ENCODE peak calls at places on chromosomes 6 and 20, in six cellular contexts. P is mucosa of descending colon, Y is NT2/D1, N is suprapubic skin, A is sigmoid colon, R is thyroid gland. O is an unnamed sample. For H3K36me3, the result is how much of the 10 kb centered on the place peaks cover.

GRCh38 chr6:1611322-1611571 is 1.5 kb downstream of the FOXC1 start:
- DNase-seq in P (no peak), Y (no peak), N (no peak), A (no peak), R (no peak), O (peak)

GRCh38 chr20:9467995-9468394 is 46.4 kb upstream of the LAMP5 start:
- DNase-seq in P (no peak), Y (peak), N (no peak), A (no peak), R (no peak), O (peak)

GRCh38 chr6:113650610-113650979 is 206.6 kb upstream of the MARCKS start:
- DNase-seq in P (no peak), Y (no peak), N (no peak), A (no peak), R (no peak), O (no peak)

GRCh38 chr6:160973311-160973710 is 18.3 kb upstream of the MAP3K4 start:
- DNase-seq in P (no peak), Y (no peak), N (no peak), A (peak), R (no peak), O (no peak)

GRCh38 chr6:5125152-5126006 is 40.2 kb downstream of the PPP1R3G start:
- DNase-seq in P (no peak), Y (no peak), N (no peak), A (no peak), R (no peak), O (peak)

GRCh38 chr6:158624684-158625682 is 19.6 kb downstream of the DYNLT1 start:
- DNase-seq in P (no peak), Y (no peak), N (no peak), A (no peak), R (peak), O (no peak)

GRCh38 chr6:157442296-157442695 is 61.3 kb downstream of the ZDHHC14 start:
- DNase-seq in P (no peak), Y (no peak), N (no peak), A (no peak), R (no peak), O (no peak)

GRCh38 chr6:147142684-147143245 is 61.5 kb upstream of the STXBP5 start:
- DNase-seq in P (no peak), Y (no peak), N (no peak), A (no peak), R (no peak), O (no peak)

GRCh38 chr6:143361536-143362191 is 88.8 kb downstream of the ADAT2 start:
- DNase-seq in P (no peak), Y (no peak), N (no peak), A (no peak), R (peak), O (no peak)

GRCh38 chr6:8539446-8539845 is 104.1 kb upstream of the SLC35B3 start:
- DNase-seq in P (no peak), Y (no peak), N (no peak), A (no peak), R (no peak), O (peak)

GRCh38 chr20:33655164-33655563 is 7.0 kb upstream of the C20orf144 start:
- DNase-seq in P (no peak), Y (no peak), N (no peak), A (peak), R (no peak), O (no peak)

GRCh38 chr6:15464211-15464725 is 198.6 kb downstream of the DTNBP1 start:
- DNase-seq in P (peak), Y (no peak), N (no peak), A (no peak), R (peak), O (peak)

GRCh38 chr6:37622639-37623038 is 75.0 kb downstream of the MDGA1 start:
- DNase-seq in P (no peak), Y (no peak), N (no peak), A (peak), R (no peak), O (peak)

GRCh38 chr6:35427851-35428321 is 24.3 kb upstream of the FANCE start:
- DNase-seq in P (no peak), Y (no peak), N (no peak), A (no peak), R (no peak), O (peak)

GRCh38 chr6:44456966-44457292 is 69.4 kb downstream of the CDC5L start:
- DNase-seq in P (no peak), Y (no peak), N (no peak), A (no peak), R (no peak), O (no peak)

GRCh38 chr20:58990651-58991445 is 9.8 kb downstream of the NELFCD start:
- DNase-seq in P (no peak), Y (no peak), N (no peak), A (peak), R (no peak), O (no peak)

GRCh38 chr20:35466856-35467255 is 11.5 kb downstream of the CEP250 start:
- DNase-seq in P (no peak), Y (no peak), N (no peak), A (no peak), R (no peak), O (no peak)

GRCh38 chr6:26207248-26207801 is 120.1 kb downstream of the HFE start:
- DNase-seq in P (no peak), Y (no peak), N (no peak), A (no peak), R (no peak), O (no peak)

GRCh38 chr6:44000164-44000842 is 126.9 kb downstream of the MRPL14 start:
- DNase-seq in P (peak), Y (no peak), N (peak), A (no peak), R (no peak), O (no peak)

GRCh38 chr20:47237715-47238114 is 118.8 kb downstream of the ZMYND8 start:
- DNase-seq in P (no peak), Y (no peak), N (no peak), A (no peak), R (peak), O (no peak)

GRCh38 chr6:80163754-80164187 is 57.3 kb downstream of the BCKDHB start:
- DNase-seq in P (no peak), Y (peak), N (no peak), A (no peak), R (no peak), O (peak)

GRCh38 chr6:78832091-78832808 is 35.1 kb upstream of the IRAK1BP1 start:
- DNase-seq in P (no peak), Y (no peak), N (no peak), A (no peak), R (no peak), O (no peak)

GRCh38 chr6:137878810-137879285 is 11.8 kb downstream of the TNFAIP3 start:
- DNase-seq in P (no peak), Y (no peak), N (peak), A (peak), R (peak), O (no peak)

GRCh38 chr20:35978041-35978513 is 9.7 kb downstream of the CNBD2 start:
- DNase-seq in P (no peak), Y (no peak), N (no peak), A (no peak), R (no peak), O (no peak)

GRCh38 chr6:111723412-111723970 is 117.8 kb upstream of the TRAF3IP2 start:
- DNase-seq in P (no peak), Y (no peak), N (no peak), A (no peak), R (no peak), O (no peak)

GRCh38 chr6:10350720-10351119 is 64.2 kb downstream of the TFAP2A start:
- DNase-seq in P (no peak), Y (no peak), N (no peak), A (no peak), R (no peak), O (no peak)

GRCh38 chr6:88376759-88377387 is 210.7 kb upstream of the CNR1 start:
- DNase-seq in P (no peak), Y (no peak), N (no peak), A (no peak), R (no peak), O (peak)

GRCh38 chr20:7728373-7728772 is 211.9 kb downstream of the HAO1 start:
- DNase-seq in P (no peak), Y (no peak), N (no peak), A (no peak), R (no peak), O (peak)

GRCh38 chr6:116012966-116013365 is 47.7 kb downstream of the FRK start:
- DNase-seq in P (no peak), Y (no peak), N (no peak), A (no peak), R (no peak), O (peak)

GRCh38 chr20:45938727-45939438 is 4.4 kb downstream of the PCIF1 start:
- DNase-seq in P (no peak), Y (no peak), N (no peak), A (no peak), R (no peak), O (no peak)
- H3K36me3 ChIP-seq in P (under half), Y (half or more), N (half or more), A (half or more), R (half or more), O (half or more)

DNA sequence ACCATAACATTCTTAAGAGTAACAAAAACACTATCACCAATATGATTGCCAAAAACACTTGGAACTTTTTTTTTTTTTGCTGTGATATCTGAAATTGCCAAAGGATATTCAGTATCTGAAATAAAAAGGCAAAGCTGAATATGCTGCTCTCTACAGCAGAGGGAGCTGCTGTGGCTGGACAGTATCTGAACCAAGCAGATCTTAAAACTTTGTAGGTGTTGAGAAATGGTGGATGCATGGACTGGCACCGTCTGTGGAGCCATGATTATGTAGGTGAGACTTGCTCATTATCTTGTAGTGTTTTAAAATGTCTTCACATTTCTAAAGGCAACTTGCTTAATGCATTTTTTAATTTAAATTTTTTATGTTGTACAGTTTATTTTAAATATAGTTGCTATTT is 9.2 kb downstream of the PDCD2 start:
- DNase-seq in P (no peak), Y (no peak), N (no peak), A (no peak), R (no peak), O (peak)
- H3K36me3 ChIP-seq in P (under half), Y (half or more), N (half or more), A (half or more), R (under half), O (under half)

GRCh38 chr6:139019722-139020121 is 8.8 kb upstream of the ABRACL start:
- DNase-seq in P (no peak), Y (no peak), N (no peak), A (no peak), R (no peak), O (no peak)
- H3K36me3 ChIP-seq in P (under half), Y (under half), N (under half), A (under half), R (under half), O (under half)

GRCh38 chr6:47598367-47598766 is 100.0 kb upstream of the ADGRF4 start:
- DNase-seq in P (no peak), Y (no peak), N (no peak), A (no peak), R (no peak), O (no peak)

GRCh38 chr6:47599512-47599911 is 98.9 kb upstream of the ADGRF4 start:
- DNase-seq in P (no peak), Y (no peak), N (no peak), A (no peak), R (no peak), O (no peak)

GRCh38 chr6:47603227-47603626 is 95.2 kb upstream of the ADGRF4 start:
- DNase-seq in P (no peak), Y (no peak), N (no peak), A (no peak), R (no peak), O (no peak)

DNA sequence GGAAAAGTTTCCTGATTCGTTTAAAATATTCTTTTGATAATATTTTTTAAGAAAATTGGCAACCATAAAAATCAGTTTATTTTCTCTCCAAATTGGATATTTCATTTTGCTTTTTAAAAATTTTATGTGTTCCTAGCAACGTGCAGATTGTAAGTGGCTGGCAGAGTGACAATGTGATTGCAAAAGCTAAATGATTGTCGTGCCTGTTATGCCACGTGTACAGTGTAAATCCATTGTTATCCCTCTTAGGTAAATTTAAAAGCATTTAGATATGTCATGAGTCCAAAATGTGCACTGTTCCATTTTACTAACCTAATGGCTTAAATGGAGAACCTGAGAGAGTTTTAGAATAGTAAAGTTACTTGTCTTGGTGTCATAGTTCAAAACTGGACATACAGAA is 94.4 kb upstream of the ADGRF4 start:
- DNase-seq in P (no peak), Y (no peak), N (no peak), A (no peak), R (no peak), O (no peak)
- H3K36me3 ChIP-seq in P (under half), Y (under half), N (under half), A (under half), R (under half), O (under half)

DNA sequence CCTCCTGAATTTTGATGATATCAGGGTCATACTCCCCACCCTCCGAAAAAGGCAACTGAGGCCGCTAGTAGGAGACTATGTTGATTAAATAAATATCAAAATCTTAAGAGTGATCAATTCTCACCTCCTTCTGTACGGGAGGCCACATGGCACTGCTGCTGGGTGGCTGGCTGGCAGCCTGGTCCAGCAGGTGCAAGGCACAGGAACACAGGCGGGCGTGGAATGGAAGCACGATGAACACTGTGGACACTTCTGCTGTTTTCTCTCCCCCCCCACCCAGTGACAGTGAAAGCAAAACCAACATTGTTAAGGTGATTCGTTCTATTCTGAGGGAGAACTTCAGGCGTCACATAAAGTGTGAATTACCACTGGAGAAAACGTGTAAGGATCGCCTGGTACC is 9.7 kb upstream of the CLDN20 start:
- DNase-seq in P (no peak), Y (no peak), N (no peak), A (no peak), R (no peak), O (no peak)
- H3K36me3 ChIP-seq in P (under half), Y (half or more), N (half or more), A (half or more), R (under half), O (under half)